ENCODE peak calls at places on chromosome 19, in seven cellular contexts. One of them, this sample, is unnamed.

GRCh38 chr19:14073232-14073924 is 792 bp downstream of the MISP3 start:
- DNase-seq in foreskin fibroblast: peak; percentile 78
- DNase-seq in breast epithelium: peak; percentile 68
- DNase-seq in colonic mucosa: peak; percentile 73
- DNase-seq in dorsolateral prefrontal cortex: peak; percentile 71
- DNase-seq in H1: no peak
- DNase-seq in cardiac fibroblast: peak; percentile 79
- DNase-seq in this sample: no peak

GRCh38 chr19:36528921-36529518 is 949 bp upstream of the ZNF260 start:
- DNase-seq in foreskin fibroblast: no peak
- DNase-seq in colonic mucosa: no peak
- DNase-seq in H1: no peak
- DNase-seq in cardiac fibroblast: no peak
- DNase-seq in breast epithelium: no peak
- DNase-seq in dorsolateral prefrontal cortex: no peak
- DNase-seq in this sample: no peak

GRCh38 chr19:12448808-12449207 is 8.0 kb upstream of the ZNF443 start:
- DNase-seq in cardiac fibroblast: no peak
- DNase-seq in breast epithelium: no peak
- DNase-seq in dorsolateral prefrontal cortex: no peak
- DNase-seq in colonic mucosa: no peak
- DNase-seq in H1: no peak
- DNase-seq in foreskin fibroblast: no peak
- DNase-seq in this sample: no peak

GRCh38 chr19:13100031-13100588 is 2.5 kb downstream of the LYL1 start:
- DNase-seq in H1: no peak
- DNase-seq in colonic mucosa: no peak
- DNase-seq in breast epithelium: no peak
- DNase-seq in dorsolateral prefrontal cortex: no peak
- DNase-seq in foreskin fibroblast: no peak
- DNase-seq in cardiac fibroblast: no peak
- DNase-seq in this sample: no peak

GRCh38 chr19:39409886-39410619 is 2.4 kb upstream of the PLEKHG2 start:
- DNase-seq in H1: no peak
- DNase-seq in colonic mucosa: peak; percentile 76
- DNase-seq in cardiac fibroblast: peak; percentile 93
- DNase-seq in breast epithelium: no peak
- DNase-seq in foreskin fibroblast: peak; percentile 76
- DNase-seq in dorsolateral prefrontal cortex: no peak
- DNase-seq in this sample: no peak

GRCh38 chr19:13427273-13428051 is 78.8 kb downstream of the CACNA1A start:
- DNase-seq in H1: no peak
- DNase-seq in colonic mucosa: no peak
- DNase-seq in foreskin fibroblast: no peak
- DNase-seq in dorsolateral prefrontal cortex: no peak
- DNase-seq in cardiac fibroblast: no peak
- DNase-seq in breast epithelium: no peak
- DNase-seq in this sample: no peak

GRCh38 chr19:46350029-46350757 is 3.3 kb downstream of the PPP5C start:
- DNase-seq in H1: no peak
- DNase-seq in dorsolateral prefrontal cortex: no peak
- DNase-seq in cardiac fibroblast: no peak
- DNase-seq in colonic mucosa: peak; percentile 69
- DNase-seq in foreskin fibroblast: no peak
- DNase-seq in breast epithelium: no peak
- DNase-seq in this sample: no peak

GRCh38 chr19:6133231-6133630 is 2.2 kb upstream of the ACSBG2 start:
- DNase-seq in H1: no peak
- DNase-seq in dorsolateral prefrontal cortex: no peak
- DNase-seq in colonic mucosa: no peak
- DNase-seq in breast epithelium: no peak
- DNase-seq in cardiac fibroblast: no peak
- DNase-seq in foreskin fibroblast: no peak
- DNase-seq in this sample: no peak

GRCh38 chr19:15112385-15112784 is 5.2 kb downstream of the SYDE1 start:
- DNase-seq in breast epithelium: no peak
- DNase-seq in H1: no peak
- DNase-seq in cardiac fibroblast: no peak
- DNase-seq in dorsolateral prefrontal cortex: no peak
- DNase-seq in foreskin fibroblast: no peak
- DNase-seq in colonic mucosa: no peak
- DNase-seq in this sample: no peak

GRCh38 chr19:40379446-40380198 is 10.4 kb downstream of the HIPK4 start:
- DNase-seq in dorsolateral prefrontal cortex: no peak
- DNase-seq in colonic mucosa: no peak
- DNase-seq in H1: no peak
- DNase-seq in breast epithelium: no peak
- DNase-seq in foreskin fibroblast: no peak
- DNase-seq in cardiac fibroblast: no peak
- DNase-seq in this sample: no peak

GRCh38 chr19:15372891-15373301 is 6.7 kb downstream of the AKAP8 start:
- DNase-seq in dorsolateral prefrontal cortex: no peak
- DNase-seq in cardiac fibroblast: no peak
- DNase-seq in H1: no peak
- DNase-seq in breast epithelium: no peak
- DNase-seq in colonic mucosa: no peak
- DNase-seq in foreskin fibroblast: no peak
- DNase-seq in this sample: no peak

GRCh38 chr19:928471-929259 is 2.8 kb downstream of the ARID3A start:
- DNase-seq in foreskin fibroblast: no peak
- DNase-seq in breast epithelium: no peak
- DNase-seq in colonic mucosa: no peak
- DNase-seq in H1: no peak
- DNase-seq in dorsolateral prefrontal cortex: no peak
- DNase-seq in cardiac fibroblast: peak; percentile 22
- DNase-seq in this sample: no peak

GRCh38 chr19:2014731-2015610 is 543 bp downstream of the BTBD2 start:
- DNase-seq in breast epithelium: no peak
- DNase-seq in foreskin fibroblast: no peak
- DNase-seq in colonic mucosa: no peak
- DNase-seq in cardiac fibroblast: no peak
- DNase-seq in H1: no peak
- DNase-seq in dorsolateral prefrontal cortex: no peak
- DNase-seq in this sample: no peak

GRCh38 chr19:18776288-18776594 is 14.9 kb downstream of the COMP start:
- DNase-seq in foreskin fibroblast: peak; percentile 43
- DNase-seq in dorsolateral prefrontal cortex: no peak
- DNase-seq in H1: no peak
- DNase-seq in breast epithelium: no peak
- DNase-seq in cardiac fibroblast: peak; percentile 45
- DNase-seq in colonic mucosa: no peak
- DNase-seq in this sample: no peak

GRCh38 chr19:12985049-12985776 is 10.1 kb upstream of the NFIX start:
- DNase-seq in cardiac fibroblast: peak; percentile 27
- DNase-seq in colonic mucosa: peak; percentile 87
- DNase-seq in breast epithelium: no peak
- DNase-seq in foreskin fibroblast: peak; percentile 56
- DNase-seq in H1: no peak
- DNase-seq in dorsolateral prefrontal cortex: peak; percentile 96
- DNase-seq in this sample: no peak

GRCh38 chr19:45166723-45167252 is 6.0 kb upstream of the NKPD1 start:
- DNase-seq in dorsolateral prefrontal cortex: no peak
- DNase-seq in H1: no peak
- DNase-seq in breast epithelium: no peak
- DNase-seq in foreskin fibroblast: no peak
- DNase-seq in colonic mucosa: no peak
- DNase-seq in cardiac fibroblast: no peak
- DNase-seq in this sample: no peak

GRCh38 chr19:54653181-54653809 is 9.5 kb upstream of the LILRB4 start:
- DNase-seq in cardiac fibroblast: peak; percentile 42
- DNase-seq in breast epithelium: no peak
- DNase-seq in foreskin fibroblast: peak; percentile 2
- DNase-seq in H1: no peak
- DNase-seq in colonic mucosa: no peak
- DNase-seq in dorsolateral prefrontal cortex: no peak
- DNase-seq in this sample: no peak

GRCh38 chr19:18437481-18438330 is at the start of gene ISYNA1:
- DNase-seq in dorsolateral prefrontal cortex: no peak
- DNase-seq in H1: no peak
- DNase-seq in cardiac fibroblast: peak; percentile 64
- DNase-seq in breast epithelium: no peak
- DNase-seq in colonic mucosa: peak; percentile 61
- DNase-seq in foreskin fibroblast: no peak
- DNase-seq in this sample: no peak

GRCh38 chr19:41407271-41407670 is 9.7 kb downstream of the BCKDHA start:
- DNase-seq in H1: no peak
- DNase-seq in breast epithelium: no peak
- DNase-seq in dorsolateral prefrontal cortex: no peak
- DNase-seq in cardiac fibroblast: peak; percentile 34
- DNase-seq in foreskin fibroblast: no peak
- DNase-seq in colonic mucosa: no peak
- DNase-seq in this sample: no peak

DNA sequence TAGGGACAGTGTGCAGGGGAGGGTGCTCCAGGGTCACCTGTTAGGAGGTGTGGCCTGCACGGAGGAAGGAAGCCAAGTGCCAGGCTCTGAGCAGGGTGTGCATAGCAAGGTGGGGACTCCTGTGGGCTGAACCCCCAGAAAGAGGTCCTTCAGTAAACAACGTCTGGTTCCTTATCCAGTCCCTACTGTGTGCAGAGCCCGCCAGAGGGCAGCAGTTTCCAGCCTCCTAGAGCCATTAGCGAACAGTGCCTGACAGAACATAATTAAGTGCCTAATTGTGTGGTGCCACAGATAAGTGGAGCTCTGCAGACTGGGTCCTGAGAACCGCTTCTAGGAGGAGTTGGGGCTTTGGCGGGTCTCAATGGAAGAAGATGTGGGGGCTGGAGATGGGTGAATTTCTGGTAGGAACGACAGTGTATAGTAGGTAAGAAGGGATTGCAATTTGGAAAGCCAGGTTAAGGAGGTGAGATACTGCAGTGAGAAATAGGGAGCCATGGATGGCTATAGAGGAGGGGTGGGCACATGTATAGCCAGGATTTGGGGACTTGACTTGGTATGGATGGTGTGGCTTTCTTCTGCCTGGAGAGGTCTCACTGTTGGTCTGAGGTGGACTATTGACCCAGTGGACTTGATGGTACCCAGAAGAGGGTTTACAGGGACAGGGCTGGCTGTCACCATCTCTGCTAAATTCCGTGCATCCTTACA is 323.1 kb downstream of the ZNF536 start:
- DNase-seq in colonic mucosa: no peak
- DNase-seq in breast epithelium: no peak
- DNase-seq in H1: no peak
- DNase-seq in cardiac fibroblast: no peak
- DNase-seq in dorsolateral prefrontal cortex: no peak
- DNase-seq in foreskin fibroblast: no peak
- DNase-seq in this sample: no peak
- TF ChIP-seq CTCF in colonic mucosa: no peak
- TF ChIP-seq CTCF in breast epithelium: no peak
- TF ChIP-seq CTCF in H1: peak; percentile 61
- TF ChIP-seq CTCF in cardiac fibroblast: no peak
- TF ChIP-seq CTCF in dorsolateral prefrontal cortex: no peak
- TF ChIP-seq CTCF in foreskin fibroblast: no peak
- TF ChIP-seq CTCF in this sample: no peak

DNA sequence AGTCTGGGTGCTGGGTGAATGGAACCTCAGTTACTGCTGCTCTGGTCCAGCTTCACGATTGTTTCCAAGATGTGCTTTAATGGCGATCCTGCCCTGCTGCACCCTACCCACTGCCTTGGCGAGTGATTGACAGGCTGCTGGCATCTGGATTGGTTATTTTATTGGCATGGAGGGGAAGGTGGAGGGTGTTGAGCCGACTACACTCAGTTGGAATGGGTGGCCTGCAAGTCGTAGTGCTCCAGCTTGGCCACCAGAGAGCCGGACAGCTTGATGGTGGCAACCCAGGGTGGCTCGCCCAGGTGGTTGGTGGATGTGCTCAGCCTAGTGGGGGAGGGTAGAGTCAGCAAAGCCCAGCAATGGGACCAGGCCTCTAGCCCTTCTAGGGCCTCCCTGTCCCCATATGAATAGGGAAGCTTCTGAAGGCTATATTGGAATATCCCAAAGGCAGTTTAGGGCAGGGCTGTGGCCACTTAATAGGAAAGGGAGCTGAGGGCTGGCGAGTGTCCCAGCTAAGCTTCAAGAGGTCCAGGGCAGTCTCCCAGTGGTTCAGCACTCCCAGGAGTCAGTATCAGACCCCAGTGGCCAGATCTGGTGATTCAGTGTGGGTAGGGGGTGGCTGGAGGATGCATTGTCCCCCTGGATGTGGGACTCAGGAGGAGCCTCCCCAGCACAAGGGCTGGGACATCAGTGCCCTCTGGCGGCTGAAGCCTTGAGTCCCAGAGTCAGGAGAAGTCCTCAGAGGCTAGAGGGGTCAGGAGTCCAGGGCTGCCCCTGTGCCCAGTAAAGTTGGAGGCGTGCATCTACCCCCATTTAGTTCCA is 3.4 kb downstream of the GGN start:
- DNase-seq in cardiac fibroblast: peak; percentile 34
- DNase-seq in breast epithelium: no peak
- DNase-seq in dorsolateral prefrontal cortex: no peak
- DNase-seq in colonic mucosa: no peak
- DNase-seq in foreskin fibroblast: no peak
- DNase-seq in H1: no peak
- DNase-seq in this sample: no peak
- TF ChIP-seq CTCF in cardiac fibroblast: peak; percentile 55
- TF ChIP-seq CTCF in breast epithelium: no peak
- TF ChIP-seq CTCF in dorsolateral prefrontal cortex: no peak
- TF ChIP-seq CTCF in colonic mucosa: no peak
- TF ChIP-seq CTCF in foreskin fibroblast: peak; percentile 37
- TF ChIP-seq CTCF in H1: peak; percentile 76
- TF ChIP-seq CTCF in this sample: peak; percentile 18

GRCh38 chr19:48445606-48446481 is at the start of gene GRWD1:
- DNase-seq in colonic mucosa: peak; percentile 93
- DNase-seq in cardiac fibroblast: peak; percentile 97
- DNase-seq in breast epithelium: peak; percentile 87
- DNase-seq in H1: peak; percentile 90
- DNase-seq in dorsolateral prefrontal cortex: peak; percentile 88
- DNase-seq in foreskin fibroblast: peak; percentile 93
- DNase-seq in this sample: peak; percentile 79
- TF ChIP-seq CTCF in colonic mucosa: no peak
- TF ChIP-seq CTCF in cardiac fibroblast: no peak
- TF ChIP-seq CTCF in breast epithelium: peak; percentile 4
- TF ChIP-seq CTCF in H1: no peak
- TF ChIP-seq CTCF in dorsolateral prefrontal cortex: peak; percentile 36
- TF ChIP-seq CTCF in foreskin fibroblast: no peak
- TF ChIP-seq CTCF in this sample: no peak

DNA sequence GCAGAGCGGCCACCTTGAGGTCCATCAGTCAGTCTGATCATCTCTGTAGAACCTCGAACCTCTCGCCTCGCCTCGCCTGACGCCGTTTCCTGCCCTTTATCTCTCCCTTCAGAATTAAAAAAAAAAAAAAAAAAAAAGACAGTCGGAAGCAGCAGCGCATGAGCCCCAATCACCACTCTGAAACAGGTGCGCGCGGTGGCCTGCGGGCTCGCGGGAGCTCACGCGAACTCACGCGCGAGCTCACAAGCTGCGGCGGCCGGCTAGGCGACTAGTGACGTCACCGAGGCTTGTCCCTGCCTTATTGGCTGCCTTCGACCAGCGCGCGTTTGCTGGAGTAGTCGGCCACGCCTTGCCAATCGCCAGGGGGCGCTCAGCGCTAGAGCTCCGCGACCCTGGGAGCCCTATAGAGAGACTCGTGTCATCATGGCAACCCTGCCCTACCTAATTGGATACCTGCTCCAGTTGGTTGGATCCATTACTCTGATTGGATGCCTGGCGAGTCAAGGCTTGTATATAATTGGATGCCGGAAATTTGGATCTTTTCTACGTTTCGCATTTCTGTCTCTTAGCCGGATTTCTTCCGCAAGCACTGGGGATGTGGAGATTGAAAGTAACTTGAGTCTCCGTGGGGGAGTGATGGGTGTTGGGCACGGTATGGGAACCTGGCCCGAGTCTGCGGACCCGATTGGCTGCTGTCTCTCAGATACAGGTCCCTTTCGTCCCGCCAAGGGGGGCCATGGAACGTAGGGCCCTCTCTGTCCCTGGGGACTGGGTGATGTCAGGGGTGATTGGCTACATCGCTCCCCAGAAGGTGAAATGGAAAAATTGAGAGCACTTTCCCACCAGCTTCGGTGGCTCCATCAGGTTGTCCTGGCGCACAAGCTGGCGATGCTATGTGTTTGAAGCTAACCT is 31.6 kb downstream of the SYT3 start:
- DNase-seq in dorsolateral prefrontal cortex: peak; percentile 98
- DNase-seq in colonic mucosa: peak; percentile 49
- DNase-seq in cardiac fibroblast: peak; percentile 74
- DNase-seq in breast epithelium: no peak
- DNase-seq in foreskin fibroblast: peak; percentile 29
- DNase-seq in H1: peak; percentile 97
- DNase-seq in this sample: peak; percentile 2
- TF ChIP-seq CTCF in dorsolateral prefrontal cortex: peak; percentile 87
- TF ChIP-seq CTCF in colonic mucosa: no peak
- TF ChIP-seq CTCF in cardiac fibroblast: peak; percentile 35
- TF ChIP-seq CTCF in breast epithelium: no peak
- TF ChIP-seq CTCF in foreskin fibroblast: no peak
- TF ChIP-seq CTCF in H1: peak; percentile 81
- TF ChIP-seq CTCF in this sample: peak; percentile 20

This sample was measured in AG09319.